ENCODE peak calls at places on chromosome 1, in six cellular contexts. One of them, this sample, is unnamed.

GRCh38 chr1:67970088-67970487 is 80.3 kb downstream of the DIRAS3 start:
- DNase-seq in psoas muscle: no peak
- DNase-seq in SJSA1: peak
- DNase-seq in RWPE1: peak
- DNase-seq in endodermal cell: no peak
- DNase-seq in right cardiac atrium: no peak
- DNase-seq in this sample: no peak

GRCh38 chr1:175548774-175549173 is 194.6 kb downstream of the TNR start:
- DNase-seq in psoas muscle: no peak
- DNase-seq in right cardiac atrium: no peak
- DNase-seq in endodermal cell: no peak
- DNase-seq in SJSA1: no peak
- DNase-seq in RWPE1: peak
- DNase-seq in this sample: no peak

GRCh38 chr1:111441573-111442192 is 7.4 kb downstream of the WDR77 start:
- DNase-seq in endodermal cell: peak
- DNase-seq in right cardiac atrium: peak
- DNase-seq in RWPE1: no peak
- DNase-seq in SJSA1: no peak
- DNase-seq in psoas muscle: no peak
- DNase-seq in this sample: no peak

GRCh38 chr1:204081156-204081790 is 8.4 kb downstream of the SOX13 start:
- DNase-seq in RWPE1: no peak
- DNase-seq in psoas muscle: no peak
- DNase-seq in endodermal cell: peak
- DNase-seq in SJSA1: no peak
- DNase-seq in right cardiac atrium: no peak
- DNase-seq in this sample: no peak

GRCh38 chr1:98102369-98103030 is 181.7 kb upstream of the DPYD start:
- DNase-seq in right cardiac atrium: no peak
- DNase-seq in endodermal cell: no peak
- DNase-seq in psoas muscle: no peak
- DNase-seq in RWPE1: no peak
- DNase-seq in SJSA1: no peak
- DNase-seq in this sample: no peak

GRCh38 chr1:44089371-44090070 is 29.1 kb upstream of the KLF17 start:
- DNase-seq in right cardiac atrium: no peak
- DNase-seq in psoas muscle: no peak
- DNase-seq in RWPE1: peak
- DNase-seq in SJSA1: no peak
- DNase-seq in endodermal cell: peak
- DNase-seq in this sample: no peak

GRCh38 chr1:35605882-35606182 is 32.7 kb downstream of the TFAP2E start:
- DNase-seq in SJSA1: peak
- DNase-seq in endodermal cell: no peak
- DNase-seq in RWPE1: no peak
- DNase-seq in right cardiac atrium: no peak
- DNase-seq in psoas muscle: no peak
- DNase-seq in this sample: no peak

GRCh38 chr1:6222644-6223043 is 13.1 kb downstream of the ICMT start:
- DNase-seq in SJSA1: no peak
- DNase-seq in endodermal cell: no peak
- DNase-seq in RWPE1: no peak
- DNase-seq in right cardiac atrium: peak
- DNase-seq in psoas muscle: peak
- DNase-seq in this sample: peak

GRCh38 chr1:107184888-107185287 is 44.0 kb downstream of the NTNG1 start:
- DNase-seq in RWPE1: no peak
- DNase-seq in endodermal cell: no peak
- DNase-seq in right cardiac atrium: no peak
- DNase-seq in SJSA1: no peak
- DNase-seq in psoas muscle: no peak
- DNase-seq in this sample: no peak

GRCh38 chr1:40421694-40422384 is 28.4 kb upstream of the ZFP69B start:
- DNase-seq in RWPE1: no peak
- DNase-seq in right cardiac atrium: no peak
- DNase-seq in psoas muscle: no peak
- DNase-seq in endodermal cell: no peak
- DNase-seq in SJSA1: no peak
- DNase-seq in this sample: no peak

GRCh38 chr1:209435654-209436566 is 147.6 kb upstream of the CAMK1G start:
- DNase-seq in RWPE1: peak
- DNase-seq in SJSA1: peak
- DNase-seq in psoas muscle: peak
- DNase-seq in right cardiac atrium: peak
- DNase-seq in endodermal cell: peak
- DNase-seq in this sample: peak

GRCh38 chr1:11977625-11978024 is 2.6 kb upstream of the MFN2 start:
- DNase-seq in right cardiac atrium: no peak
- DNase-seq in SJSA1: no peak
- DNase-seq in psoas muscle: no peak
- DNase-seq in RWPE1: no peak
- DNase-seq in endodermal cell: no peak
- DNase-seq in this sample: no peak

GRCh38 chr1:219387211-219387610 is 213.5 kb downstream of the LYPLAL1 start:
- DNase-seq in RWPE1: no peak
- DNase-seq in endodermal cell: no peak
- DNase-seq in SJSA1: no peak
- DNase-seq in psoas muscle: no peak
- DNase-seq in right cardiac atrium: no peak
- DNase-seq in this sample: no peak

GRCh38 chr1:240947438-240948224 is 335.7 kb upstream of the GREM2 start:
- DNase-seq in psoas muscle: no peak
- DNase-seq in RWPE1: no peak
- DNase-seq in SJSA1: no peak
- DNase-seq in endodermal cell: no peak
- DNase-seq in right cardiac atrium: no peak
- DNase-seq in this sample: no peak

GRCh38 chr1:179077396-179077795 is 4.5 kb upstream of the TOR3A start:
- DNase-seq in SJSA1: no peak
- DNase-seq in right cardiac atrium: no peak
- DNase-seq in psoas muscle: no peak
- DNase-seq in endodermal cell: no peak
- DNase-seq in RWPE1: no peak
- DNase-seq in this sample: no peak

GRCh38 chr1:53116307-53116810 is 26.1 kb downstream of the SLC1A7 start:
- DNase-seq in endodermal cell: no peak
- DNase-seq in right cardiac atrium: no peak
- DNase-seq in psoas muscle: peak
- DNase-seq in SJSA1: no peak
- DNase-seq in RWPE1: no peak
- DNase-seq in this sample: no peak

GRCh38 chr1:225655509-225656258 is 2.8 kb upstream of the ENAH start:
- DNase-seq in RWPE1: peak
- DNase-seq in endodermal cell: no peak
- DNase-seq in psoas muscle: peak
- DNase-seq in right cardiac atrium: peak
- DNase-seq in SJSA1: peak
- DNase-seq in this sample: peak

GRCh38 chr1:227058321-227058751 is 118.2 kb downstream of the COQ8A start:
- DNase-seq in endodermal cell: no peak
- DNase-seq in SJSA1: peak
- DNase-seq in psoas muscle: no peak
- DNase-seq in RWPE1: peak
- DNase-seq in right cardiac atrium: no peak
- DNase-seq in this sample: no peak

GRCh38 chr1:112718691-112719418 is 3.7 kb upstream of the PPM1J start:
- DNase-seq in right cardiac atrium: peak
- DNase-seq in psoas muscle: peak
- DNase-seq in RWPE1: peak
- DNase-seq in SJSA1: peak
- DNase-seq in endodermal cell: peak
- DNase-seq in this sample: peak

GRCh38 chr1:112719706-112720105 is 4.6 kb upstream of the PPM1J start:
- DNase-seq in endodermal cell: no peak
- DNase-seq in RWPE1: no peak
- DNase-seq in right cardiac atrium: no peak
- DNase-seq in SJSA1: no peak
- DNase-seq in psoas muscle: no peak
- DNase-seq in this sample: no peak

GRCh38 chr1:112723511-112723839 is 8.3 kb upstream of the PPM1J start:
- DNase-seq in right cardiac atrium: no peak
- DNase-seq in RWPE1: no peak
- DNase-seq in psoas muscle: no peak
- DNase-seq in endodermal cell: no peak
- DNase-seq in SJSA1: no peak
- DNase-seq in this sample: no peak

GRCh38 chr1:112721966-112722524 is 6.9 kb upstream of the PPM1J start:
- DNase-seq in psoas muscle: no peak
- DNase-seq in endodermal cell: peak
- DNase-seq in right cardiac atrium: no peak
- DNase-seq in SJSA1: no peak
- DNase-seq in RWPE1: no peak
- DNase-seq in this sample: no peak

DNA sequence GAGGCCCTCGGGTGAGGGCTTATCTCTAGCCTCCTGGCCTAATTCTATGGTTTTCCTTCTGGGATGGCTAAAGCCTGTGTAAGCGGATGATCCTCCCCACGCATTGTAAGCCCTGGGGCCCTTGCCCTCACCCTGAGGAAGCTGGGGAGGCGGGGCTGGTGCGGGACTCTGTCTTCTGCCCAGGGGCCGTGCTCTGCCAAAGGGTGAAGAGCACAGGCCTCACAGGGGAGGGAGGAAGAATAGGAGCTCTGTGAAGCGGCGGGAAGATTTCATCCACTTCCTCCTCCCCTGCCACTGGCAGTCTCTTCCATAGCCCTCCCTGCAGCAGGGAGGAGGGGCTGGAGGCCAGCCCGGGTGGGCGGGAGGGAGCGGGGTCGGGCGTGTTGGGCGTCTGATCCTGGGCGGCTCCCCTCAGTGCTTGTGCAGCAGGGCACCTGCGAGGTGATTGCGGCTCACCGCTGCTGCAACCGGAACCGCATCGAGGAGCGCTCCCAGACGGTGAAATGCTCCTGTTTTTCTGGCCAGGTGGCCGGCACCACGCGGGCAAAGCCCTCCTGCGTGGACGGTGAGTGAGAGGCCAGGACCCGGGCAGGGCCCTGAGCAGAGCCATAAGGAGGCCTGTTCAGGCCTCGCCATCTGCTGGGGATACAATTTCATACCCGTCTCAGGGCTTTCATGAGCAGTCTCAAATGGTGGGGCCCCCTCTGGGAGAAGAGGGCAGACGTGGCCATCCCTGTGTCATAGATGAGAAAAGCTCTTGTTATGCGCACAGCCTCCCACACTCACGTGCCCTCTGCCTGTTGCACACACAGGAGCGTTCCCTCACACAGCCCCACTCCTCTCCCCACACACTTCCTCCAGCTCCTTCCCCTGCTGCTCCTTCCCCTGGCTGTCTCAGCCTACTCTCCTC is 7.7 kb upstream of the PPM1J start:
- DNase-seq in RWPE1: no peak
- DNase-seq in endodermal cell: peak
- DNase-seq in psoas muscle: no peak
- DNase-seq in SJSA1: no peak
- DNase-seq in right cardiac atrium: no peak
- DNase-seq in this sample: no peak
- H3K27ac ChIP-seq in RWPE1: no peak
- H3K27ac ChIP-seq in endodermal cell: no peak
- H3K27ac ChIP-seq in psoas muscle: no peak
- H3K27ac ChIP-seq in SJSA1: no peak
- H3K27ac ChIP-seq in right cardiac atrium: no peak
- H3K27ac ChIP-seq in this sample: no peak

DNA sequence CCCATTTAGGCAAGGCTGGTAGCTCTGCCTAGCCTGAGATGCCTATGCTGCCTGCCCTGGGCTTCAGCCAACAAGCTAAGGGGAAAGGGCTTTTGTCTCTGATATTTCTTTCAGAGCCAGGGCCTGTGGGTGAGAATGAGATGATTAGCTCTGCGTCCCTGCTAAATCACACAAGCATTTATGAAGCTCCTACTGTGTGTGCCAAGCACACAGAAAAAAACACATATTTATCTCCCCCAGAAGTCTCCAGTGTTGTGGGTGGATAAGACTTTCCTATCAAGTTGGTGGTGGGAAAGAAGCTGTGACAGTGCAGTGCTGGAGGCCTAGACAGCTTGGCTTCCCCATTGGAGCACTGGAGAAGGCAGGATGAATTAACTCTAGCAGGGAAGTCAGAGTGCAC is 1.5 kb downstream of the SLC50A1 start:
- DNase-seq in endodermal cell: no peak
- DNase-seq in SJSA1: no peak
- DNase-seq in right cardiac atrium: no peak
- DNase-seq in RWPE1: no peak
- DNase-seq in psoas muscle: no peak
- DNase-seq in this sample: no peak
- H3K27ac ChIP-seq in endodermal cell: no peak
- H3K27ac ChIP-seq in SJSA1: no peak
- H3K27ac ChIP-seq in right cardiac atrium: peak
- H3K27ac ChIP-seq in RWPE1: peak
- H3K27ac ChIP-seq in psoas muscle: peak
- H3K27ac ChIP-seq in this sample: peak

GRCh38 chr1:182652933-182653332 is 31.5 kb downstream of the RGS8 start:
- DNase-seq in SJSA1: no peak
- DNase-seq in psoas muscle: no peak
- DNase-seq in endodermal cell: no peak
- DNase-seq in RWPE1: no peak
- DNase-seq in right cardiac atrium: no peak
- DNase-seq in this sample: no peak
- H3K27ac ChIP-seq in SJSA1: no peak
- H3K27ac ChIP-seq in psoas muscle: no peak
- H3K27ac ChIP-seq in endodermal cell: no peak
- H3K27ac ChIP-seq in RWPE1: no peak
- H3K27ac ChIP-seq in right cardiac atrium: no peak
- H3K27ac ChIP-seq in this sample: no peak

GRCh38 chr1:108848802-108849201 is 8.1 kb downstream of the AKNAD1 start:
- DNase-seq in SJSA1: no peak
- DNase-seq in psoas muscle: no peak
- DNase-seq in endodermal cell: no peak
- DNase-seq in right cardiac atrium: no peak
- DNase-seq in RWPE1: no peak
- DNase-seq in this sample: no peak

GRCh38 chr1:108854226-108855019 is 2.5 kb downstream of the AKNAD1 start:
- DNase-seq in SJSA1: peak
- DNase-seq in RWPE1: no peak
- DNase-seq in psoas muscle: no peak
- DNase-seq in right cardiac atrium: no peak
- DNase-seq in endodermal cell: no peak
- DNase-seq in this sample: no peak

GRCh38 chr1:108852141-108852540 is 4.8 kb downstream of the AKNAD1 start:
- DNase-seq in SJSA1: no peak
- DNase-seq in endodermal cell: no peak
- DNase-seq in RWPE1: no peak
- DNase-seq in right cardiac atrium: no peak
- DNase-seq in psoas muscle: no peak
- DNase-seq in this sample: no peak

GRCh38 chr1:108852541-108852940 is 4.4 kb downstream of the AKNAD1 start:
- DNase-seq in SJSA1: peak
- DNase-seq in endodermal cell: no peak
- DNase-seq in RWPE1: no peak
- DNase-seq in right cardiac atrium: no peak
- DNase-seq in psoas muscle: no peak
- DNase-seq in this sample: no peak

DNA sequence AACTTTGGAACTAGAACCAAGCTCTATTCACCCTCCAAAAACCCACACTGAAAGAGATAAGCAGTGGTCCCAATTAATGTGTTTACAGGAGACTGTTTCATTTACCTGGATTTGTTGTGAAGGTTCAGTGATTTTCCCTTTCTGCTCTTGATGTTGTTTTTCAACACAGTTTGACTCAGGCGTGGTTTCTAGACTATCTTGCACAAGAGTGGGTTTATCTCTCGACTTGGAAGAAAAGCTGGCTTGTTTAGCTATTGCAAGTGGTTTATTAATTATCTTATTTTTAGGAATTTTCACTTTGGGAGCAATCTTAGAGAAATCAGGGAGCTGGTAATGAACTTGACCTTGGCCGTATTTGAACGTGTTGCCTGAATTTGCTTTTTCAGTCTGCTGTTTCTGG is 5.3 kb downstream of the AKNAD1 start:
- DNase-seq in endodermal cell: no peak
- DNase-seq in RWPE1: no peak
- DNase-seq in SJSA1: no peak
- DNase-seq in psoas muscle: no peak
- DNase-seq in right cardiac atrium: no peak
- DNase-seq in this sample: no peak
- H3K27ac ChIP-seq in endodermal cell: no peak
- H3K27ac ChIP-seq in RWPE1: no peak
- H3K27ac ChIP-seq in SJSA1: no peak
- H3K27ac ChIP-seq in psoas muscle: peak
- H3K27ac ChIP-seq in right cardiac atrium: no peak
- H3K27ac ChIP-seq in this sample: peak

This sample was measured in left ventricle myocardium inferior.